ENCODE peak calls at places on chromosomes 2 and 18, in ten cellular contexts. One of them, this sample, is unnamed. For H3K9me3, the result is how much of the 10 kb centered on the place peaks cover.

GRCh38 chr18:48222118-48222517 is 187.1 kb downstream of the ZBTB7C start:
- DNase-seq in body of pancreas: peak
- DNase-seq in A549: no peak
- DNase-seq in Panc1: no peak
- DNase-seq in lower lobe of right lung: peak
- DNase-seq in naive thymus-derived CD4-positive, alpha-beta T cell: no peak
- DNase-seq in upper lobe of right lung: no peak
- DNase-seq in AG04450: no peak
- DNase-seq in IMR-90: no peak
- DNase-seq in heart right ventricle: no peak
- DNase-seq in this sample: no peak

GRCh38 chr18:57436965-57437333 is 1.8 kb downstream of the ONECUT2 start:
- DNase-seq in body of pancreas: no peak
- DNase-seq in A549: no peak
- DNase-seq in Panc1: no peak
- DNase-seq in lower lobe of right lung: no peak
- DNase-seq in naive thymus-derived CD4-positive, alpha-beta T cell: no peak
- DNase-seq in upper lobe of right lung: no peak
- DNase-seq in AG04450: no peak
- DNase-seq in IMR-90: no peak
- DNase-seq in heart right ventricle: no peak
- DNase-seq in this sample: no peak

GRCh38 chr2:113175101-113175628 is 1.4 kb downstream of the PSD4 start:
- DNase-seq in body of pancreas: peak
- DNase-seq in A549: no peak
- DNase-seq in Panc1: no peak
- DNase-seq in lower lobe of right lung: no peak
- DNase-seq in naive thymus-derived CD4-positive, alpha-beta T cell: peak
- DNase-seq in upper lobe of right lung: no peak
- DNase-seq in AG04450: no peak
- DNase-seq in IMR-90: no peak
- DNase-seq in heart right ventricle: no peak
- DNase-seq in this sample: no peak

GRCh38 chr2:66490588-66491001 is 55.7 kb downstream of the MEIS1 start:
- DNase-seq in body of pancreas: no peak
- DNase-seq in A549: no peak
- DNase-seq in Panc1: no peak
- DNase-seq in lower lobe of right lung: no peak
- DNase-seq in naive thymus-derived CD4-positive, alpha-beta T cell: no peak
- DNase-seq in upper lobe of right lung: no peak
- DNase-seq in AG04450: no peak
- DNase-seq in IMR-90: peak
- DNase-seq in heart right ventricle: no peak
- DNase-seq in this sample: no peak

GRCh38 chr18:12593861-12594260 is 64.0 kb downstream of the SPIRE1 start:
- DNase-seq in body of pancreas: no peak
- DNase-seq in A549: no peak
- DNase-seq in Panc1: no peak
- DNase-seq in lower lobe of right lung: no peak
- DNase-seq in naive thymus-derived CD4-positive, alpha-beta T cell: no peak
- DNase-seq in upper lobe of right lung: no peak
- DNase-seq in AG04450: no peak
- DNase-seq in IMR-90: peak
- DNase-seq in heart right ventricle: no peak
- DNase-seq in this sample: no peak

GRCh38 chr18:67916142-67916541 is 399.6 kb upstream of the DSEL start:
- DNase-seq in body of pancreas: no peak
- DNase-seq in A549: no peak
- DNase-seq in Panc1: no peak
- DNase-seq in lower lobe of right lung: no peak
- DNase-seq in naive thymus-derived CD4-positive, alpha-beta T cell: no peak
- DNase-seq in upper lobe of right lung: no peak
- DNase-seq in AG04450: no peak
- DNase-seq in IMR-90: peak
- DNase-seq in heart right ventricle: no peak
- DNase-seq in this sample: no peak

GRCh38 chr2:184004289-184004944 is 593.9 kb upstream of the ZNF804A start:
- DNase-seq in body of pancreas: no peak
- DNase-seq in A549: no peak
- DNase-seq in Panc1: no peak
- DNase-seq in lower lobe of right lung: no peak
- DNase-seq in naive thymus-derived CD4-positive, alpha-beta T cell: no peak
- DNase-seq in upper lobe of right lung: no peak
- DNase-seq in AG04450: no peak
- DNase-seq in IMR-90: no peak
- DNase-seq in heart right ventricle: no peak
- DNase-seq in this sample: no peak

GRCh38 chr18:61998335-61998734 is 105.5 kb upstream of the RNF152 start:
- DNase-seq in body of pancreas: no peak
- DNase-seq in A549: no peak
- DNase-seq in Panc1: no peak
- DNase-seq in lower lobe of right lung: no peak
- DNase-seq in naive thymus-derived CD4-positive, alpha-beta T cell: no peak
- DNase-seq in upper lobe of right lung: no peak
- DNase-seq in AG04450: no peak
- DNase-seq in IMR-90: no peak
- DNase-seq in heart right ventricle: no peak
- DNase-seq in this sample: no peak

DNA sequence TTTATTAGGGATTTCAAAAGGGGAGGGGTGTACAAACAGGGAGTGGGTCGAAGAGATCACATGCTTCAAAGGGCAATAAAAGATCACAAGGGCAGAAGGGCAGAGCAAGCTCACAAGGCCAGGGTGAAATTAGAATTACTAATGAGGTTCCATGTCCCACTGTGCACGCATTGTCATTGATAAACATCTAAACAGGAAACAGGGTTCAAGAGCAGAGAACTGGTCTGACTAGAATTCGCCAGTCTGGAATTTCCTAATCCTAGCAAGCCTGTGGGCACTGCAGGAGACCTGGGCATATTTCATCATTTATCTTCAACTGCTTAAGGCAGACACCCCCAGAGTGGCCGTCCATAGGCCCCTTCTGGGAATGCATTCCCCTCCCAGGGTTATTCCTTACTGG is 408.2 kb downstream of the ZNF804A start:
- DNase-seq in body of pancreas: no peak
- DNase-seq in A549: no peak
- DNase-seq in Panc1: no peak
- DNase-seq in lower lobe of right lung: no peak
- DNase-seq in naive thymus-derived CD4-positive, alpha-beta T cell: no peak
- DNase-seq in upper lobe of right lung: no peak
- DNase-seq in AG04450: no peak
- DNase-seq in IMR-90: no peak
- DNase-seq in heart right ventricle: no peak
- DNase-seq in this sample: no peak
- H3K9me3 ChIP-seq in body of pancreas: under half
- H3K9me3 ChIP-seq in A549: under half
- H3K9me3 ChIP-seq in Panc1: under half
- H3K9me3 ChIP-seq in lower lobe of right lung: under half
- H3K9me3 ChIP-seq in naive thymus-derived CD4-positive, alpha-beta T cell: under half
- H3K9me3 ChIP-seq in upper lobe of right lung: under half
- H3K9me3 ChIP-seq in AG04450: under half
- H3K9me3 ChIP-seq in IMR-90: under half
- H3K9me3 ChIP-seq in heart right ventricle: under half
- H3K9me3 ChIP-seq in this sample: under half

DNA sequence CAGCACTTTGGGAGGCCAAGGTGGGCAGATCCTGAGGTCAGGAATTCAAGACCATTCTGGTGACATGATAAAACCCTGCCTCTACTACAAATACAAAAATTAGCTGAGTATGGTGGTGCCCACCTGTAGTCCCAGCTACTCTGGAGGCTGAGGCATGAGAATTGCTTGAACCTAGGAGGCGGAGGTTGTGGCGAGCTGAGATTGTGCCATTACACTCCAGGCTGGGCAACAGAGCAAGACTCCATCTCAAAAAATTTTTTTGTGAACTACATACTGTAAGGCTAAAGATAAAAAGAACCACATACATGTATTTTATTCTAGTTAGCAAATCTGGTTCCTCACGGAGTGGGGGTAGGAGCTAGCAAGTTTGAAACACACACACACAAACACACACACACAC is 45.1 kb downstream of the RAB10 start:
- DNase-seq in body of pancreas: no peak
- DNase-seq in A549: no peak
- DNase-seq in Panc1: no peak
- DNase-seq in lower lobe of right lung: no peak
- DNase-seq in naive thymus-derived CD4-positive, alpha-beta T cell: no peak
- DNase-seq in upper lobe of right lung: no peak
- DNase-seq in AG04450: no peak
- DNase-seq in IMR-90: no peak
- DNase-seq in heart right ventricle: no peak
- DNase-seq in this sample: no peak
- H3K9me3 ChIP-seq in body of pancreas: under half
- H3K9me3 ChIP-seq in A549: under half
- H3K9me3 ChIP-seq in Panc1: under half
- H3K9me3 ChIP-seq in lower lobe of right lung: under half
- H3K9me3 ChIP-seq in naive thymus-derived CD4-positive, alpha-beta T cell: under half
- H3K9me3 ChIP-seq in upper lobe of right lung: under half
- H3K9me3 ChIP-seq in AG04450: under half
- H3K9me3 ChIP-seq in IMR-90: under half
- H3K9me3 ChIP-seq in heart right ventricle: under half
- H3K9me3 ChIP-seq in this sample: under half

GRCh38 chr2:94759211-94759610 is 112.0 kb upstream of the TEKT4 start:
- DNase-seq in body of pancreas: no peak
- DNase-seq in A549: no peak
- DNase-seq in Panc1: no peak
- DNase-seq in lower lobe of right lung: no peak
- DNase-seq in naive thymus-derived CD4-positive, alpha-beta T cell: no peak
- DNase-seq in upper lobe of right lung: no peak
- DNase-seq in AG04450: no peak
- DNase-seq in IMR-90: no peak
- DNase-seq in heart right ventricle: no peak
- DNase-seq in this sample: peak

GRCh38 chr2:94763318-94763717 is 107.9 kb upstream of the TEKT4 start:
- DNase-seq in body of pancreas: no peak
- DNase-seq in A549: no peak
- DNase-seq in Panc1: no peak
- DNase-seq in lower lobe of right lung: no peak
- DNase-seq in naive thymus-derived CD4-positive, alpha-beta T cell: no peak
- DNase-seq in upper lobe of right lung: no peak
- DNase-seq in AG04450: no peak
- DNase-seq in IMR-90: no peak
- DNase-seq in heart right ventricle: no peak
- DNase-seq in this sample: no peak

GRCh38 chr2:94762600-94762999 is 108.6 kb upstream of the TEKT4 start:
- DNase-seq in body of pancreas: no peak
- DNase-seq in A549: no peak
- DNase-seq in Panc1: no peak
- DNase-seq in lower lobe of right lung: no peak
- DNase-seq in naive thymus-derived CD4-positive, alpha-beta T cell: no peak
- DNase-seq in upper lobe of right lung: no peak
- DNase-seq in AG04450: no peak
- DNase-seq in IMR-90: no peak
- DNase-seq in heart right ventricle: no peak
- DNase-seq in this sample: no peak

GRCh38 chr2:94753466-94753998 is 117.7 kb upstream of the TEKT4 start:
- DNase-seq in body of pancreas: no peak
- DNase-seq in A549: no peak
- DNase-seq in Panc1: no peak
- DNase-seq in lower lobe of right lung: no peak
- DNase-seq in naive thymus-derived CD4-positive, alpha-beta T cell: no peak
- DNase-seq in upper lobe of right lung: no peak
- DNase-seq in AG04450: no peak
- DNase-seq in IMR-90: no peak
- DNase-seq in heart right ventricle: no peak
- DNase-seq in this sample: no peak

GRCh38 chr2:94758546-94758945 is 112.7 kb upstream of the TEKT4 start:
- DNase-seq in body of pancreas: no peak
- DNase-seq in A549: no peak
- DNase-seq in Panc1: no peak
- DNase-seq in lower lobe of right lung: no peak
- DNase-seq in naive thymus-derived CD4-positive, alpha-beta T cell: no peak
- DNase-seq in upper lobe of right lung: no peak
- DNase-seq in AG04450: no peak
- DNase-seq in IMR-90: no peak
- DNase-seq in heart right ventricle: no peak
- DNase-seq in this sample: no peak
- H3K9me3 ChIP-seq in body of pancreas: under half
- H3K9me3 ChIP-seq in A549: under half
- H3K9me3 ChIP-seq in Panc1: under half
- H3K9me3 ChIP-seq in lower lobe of right lung: under half
- H3K9me3 ChIP-seq in naive thymus-derived CD4-positive, alpha-beta T cell: under half
- H3K9me3 ChIP-seq in upper lobe of right lung: under half
- H3K9me3 ChIP-seq in AG04450: half or more
- H3K9me3 ChIP-seq in IMR-90: under half
- H3K9me3 ChIP-seq in heart right ventricle: under half
- H3K9me3 ChIP-seq in this sample: under half

GRCh38 chr2:16060936-16061338 is 120.6 kb downstream of the MYCN start:
- DNase-seq in body of pancreas: no peak
- DNase-seq in A549: no peak
- DNase-seq in Panc1: no peak
- DNase-seq in lower lobe of right lung: no peak
- DNase-seq in naive thymus-derived CD4-positive, alpha-beta T cell: no peak
- DNase-seq in upper lobe of right lung: no peak
- DNase-seq in AG04450: no peak
- DNase-seq in IMR-90: no peak
- DNase-seq in heart right ventricle: no peak
- DNase-seq in this sample: no peak

GRCh38 chr2:16058256-16058655 is 117.9 kb downstream of the MYCN start:
- DNase-seq in body of pancreas: no peak
- DNase-seq in A549: no peak
- DNase-seq in Panc1: no peak
- DNase-seq in lower lobe of right lung: no peak
- DNase-seq in naive thymus-derived CD4-positive, alpha-beta T cell: no peak
- DNase-seq in upper lobe of right lung: no peak
- DNase-seq in AG04450: no peak
- DNase-seq in IMR-90: no peak
- DNase-seq in heart right ventricle: no peak
- DNase-seq in this sample: no peak

GRCh38 chr2:16060125-16060935 is 120.0 kb downstream of the MYCN start:
- DNase-seq in body of pancreas: no peak
- DNase-seq in A549: no peak
- DNase-seq in Panc1: no peak
- DNase-seq in lower lobe of right lung: no peak
- DNase-seq in naive thymus-derived CD4-positive, alpha-beta T cell: no peak
- DNase-seq in upper lobe of right lung: no peak
- DNase-seq in AG04450: no peak
- DNase-seq in IMR-90: no peak
- DNase-seq in heart right ventricle: no peak
- DNase-seq in this sample: no peak

GRCh38 chr2:16058747-16059358 is 118.5 kb downstream of the MYCN start:
- DNase-seq in body of pancreas: no peak
- DNase-seq in A549: no peak
- DNase-seq in Panc1: no peak
- DNase-seq in lower lobe of right lung: no peak
- DNase-seq in naive thymus-derived CD4-positive, alpha-beta T cell: no peak
- DNase-seq in upper lobe of right lung: no peak
- DNase-seq in AG04450: no peak
- DNase-seq in IMR-90: no peak
- DNase-seq in heart right ventricle: no peak
- DNase-seq in this sample: no peak

DNA sequence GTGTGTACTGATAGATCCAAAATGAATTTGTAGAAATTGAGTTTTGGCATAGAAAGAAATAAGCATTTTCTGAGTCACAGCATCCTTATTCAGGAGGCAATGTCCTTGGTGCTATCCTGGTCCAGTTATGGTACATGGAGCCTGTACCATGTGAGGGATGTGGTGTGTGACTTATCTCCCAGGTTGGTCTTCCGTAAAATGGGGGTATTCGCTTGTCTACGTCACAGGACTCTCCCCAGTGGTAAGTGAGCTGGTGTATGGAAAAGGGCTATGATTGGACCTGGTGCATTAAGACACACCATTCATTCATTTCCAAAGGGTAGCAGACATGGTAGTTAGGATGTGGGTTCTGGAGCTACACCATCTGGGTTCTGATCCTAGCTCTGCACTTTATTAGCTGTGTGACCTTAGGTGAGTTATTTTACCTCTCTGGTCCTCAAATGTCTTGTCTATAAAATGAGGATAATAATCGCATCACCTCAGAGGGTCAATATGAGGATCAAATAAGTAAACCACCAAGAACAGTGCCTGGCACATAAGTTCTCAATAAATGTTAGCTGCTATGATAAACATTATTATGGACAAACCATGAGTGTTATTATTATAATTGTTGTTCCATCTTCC is 119.2 kb downstream of the MYCN start:
- DNase-seq in body of pancreas: no peak
- DNase-seq in A549: no peak
- DNase-seq in Panc1: no peak
- DNase-seq in lower lobe of right lung: no peak
- DNase-seq in naive thymus-derived CD4-positive, alpha-beta T cell: no peak
- DNase-seq in upper lobe of right lung: no peak
- DNase-seq in AG04450: no peak
- DNase-seq in IMR-90: no peak
- DNase-seq in heart right ventricle: no peak
- DNase-seq in this sample: no peak
- H3K9me3 ChIP-seq in body of pancreas: under half
- H3K9me3 ChIP-seq in A549: under half
- H3K9me3 ChIP-seq in Panc1: under half
- H3K9me3 ChIP-seq in lower lobe of right lung: under half
- H3K9me3 ChIP-seq in naive thymus-derived CD4-positive, alpha-beta T cell: under half
- H3K9me3 ChIP-seq in upper lobe of right lung: under half
- H3K9me3 ChIP-seq in AG04450: half or more
- H3K9me3 ChIP-seq in IMR-90: under half
- H3K9me3 ChIP-seq in heart right ventricle: under half
- H3K9me3 ChIP-seq in this sample: under half

This sample was measured in MG63.